ENCODE peak calls at places on chromosomes 11 and 22, in seven cellular contexts. One of them, this sample, is unnamed.

GRCh38 chr11:78379039-78379670 is 38.5 kb downstream of the GAB2 start:
- DNase-seq in SK-N-SH: no peak
- DNase-seq in lower leg skin: no peak
- DNase-seq in esophagus squamous epithelium: no peak
- DNase-seq in IMR-90: peak
- DNase-seq in A549: no peak
- DNase-seq in cardiac muscle cell: peak
- DNase-seq in this sample: no peak

GRCh38 chr22:42353883-42354727 is 78.1 kb downstream of the NFAM1 start:
- DNase-seq in A549: no peak
- DNase-seq in cardiac muscle cell: peak
- DNase-seq in lower leg skin: no peak
- DNase-seq in IMR-90: peak
- DNase-seq in esophagus squamous epithelium: no peak
- DNase-seq in SK-N-SH: peak
- DNase-seq in this sample: no peak

GRCh38 chr11:63371396-63371795 is 1.8 kb downstream of the SLC22A9 start:
- DNase-seq in esophagus squamous epithelium: no peak
- DNase-seq in lower leg skin: no peak
- DNase-seq in cardiac muscle cell: no peak
- DNase-seq in A549: no peak
- DNase-seq in SK-N-SH: no peak
- DNase-seq in IMR-90: no peak
- DNase-seq in this sample: no peak

GRCh38 chr11:56396047-56396446 is 16.4 kb upstream of the OR5AL1 start:
- DNase-seq in IMR-90: no peak
- DNase-seq in esophagus squamous epithelium: no peak
- DNase-seq in lower leg skin: no peak
- DNase-seq in SK-N-SH: no peak
- DNase-seq in cardiac muscle cell: no peak
- DNase-seq in A549: no peak
- DNase-seq in this sample: no peak

GRCh38 chr22:33922268-33922667 is 2.0 kb upstream of the LARGE1 start:
- DNase-seq in lower leg skin: peak
- DNase-seq in IMR-90: peak
- DNase-seq in SK-N-SH: no peak
- DNase-seq in A549: no peak
- DNase-seq in cardiac muscle cell: peak
- DNase-seq in esophagus squamous epithelium: no peak
- DNase-seq in this sample: peak

GRCh38 chr11:99020324-99021225 is at the start of gene CNTN5:
- DNase-seq in lower leg skin: no peak
- DNase-seq in cardiac muscle cell: peak
- DNase-seq in SK-N-SH: peak
- DNase-seq in esophagus squamous epithelium: no peak
- DNase-seq in IMR-90: peak
- DNase-seq in A549: peak
- DNase-seq in this sample: peak

GRCh38 chr11:101129203-101129943 is at the start of gene PGR:
- DNase-seq in A549: no peak
- DNase-seq in esophagus squamous epithelium: no peak
- DNase-seq in cardiac muscle cell: no peak
- DNase-seq in IMR-90: no peak
- DNase-seq in SK-N-SH: peak
- DNase-seq in lower leg skin: peak
- DNase-seq in this sample: no peak

GRCh38 chr11:123145220-123145619 is 49.8 kb downstream of the CLMP start:
- DNase-seq in SK-N-SH: peak
- DNase-seq in IMR-90: peak
- DNase-seq in esophagus squamous epithelium: no peak
- DNase-seq in cardiac muscle cell: peak
- DNase-seq in A549: peak
- DNase-seq in lower leg skin: no peak
- DNase-seq in this sample: peak

GRCh38 chr11:32033067-32033466 is 57.8 kb upstream of the RCN1 start:
- DNase-seq in SK-N-SH: no peak
- DNase-seq in IMR-90: no peak
- DNase-seq in esophagus squamous epithelium: no peak
- DNase-seq in cardiac muscle cell: peak
- DNase-seq in A549: no peak
- DNase-seq in lower leg skin: no peak
- DNase-seq in this sample: no peak

GRCh38 chr11:98732947-98733346 is 287.8 kb upstream of the CNTN5 start:
- DNase-seq in SK-N-SH: no peak
- DNase-seq in lower leg skin: no peak
- DNase-seq in esophagus squamous epithelium: no peak
- DNase-seq in cardiac muscle cell: no peak
- DNase-seq in A549: no peak
- DNase-seq in IMR-90: no peak
- DNase-seq in this sample: no peak

GRCh38 chr11:59666969-59667368 is 1.9 kb downstream of the PATL1 start:
- DNase-seq in IMR-90: peak
- DNase-seq in cardiac muscle cell: peak
- DNase-seq in lower leg skin: no peak
- DNase-seq in esophagus squamous epithelium: no peak
- DNase-seq in A549: no peak
- DNase-seq in SK-N-SH: no peak
- DNase-seq in this sample: peak

GRCh38 chr11:117586392-117586791 is 210.6 kb downstream of the DSCAML1 start:
- DNase-seq in cardiac muscle cell: no peak
- DNase-seq in A549: no peak
- DNase-seq in SK-N-SH: no peak
- DNase-seq in IMR-90: no peak
- DNase-seq in lower leg skin: no peak
- DNase-seq in esophagus squamous epithelium: no peak
- DNase-seq in this sample: no peak

GRCh38 chr11:86636275-86636674 is 36.1 kb downstream of the ME3 start:
- DNase-seq in IMR-90: peak
- DNase-seq in lower leg skin: no peak
- DNase-seq in A549: no peak
- DNase-seq in cardiac muscle cell: no peak
- DNase-seq in SK-N-SH: no peak
- DNase-seq in esophagus squamous epithelium: no peak
- DNase-seq in this sample: no peak

GRCh38 chr11:73308963-73309960 is 1.2 kb downstream of the ARHGEF17 start:
- DNase-seq in IMR-90: peak
- DNase-seq in A549: peak
- DNase-seq in esophagus squamous epithelium: no peak
- DNase-seq in cardiac muscle cell: peak
- DNase-seq in SK-N-SH: no peak
- DNase-seq in lower leg skin: peak
- DNase-seq in this sample: peak

GRCh38 chr11:105673089-105673488 is 63.2 kb downstream of the GRIA4 start:
- DNase-seq in lower leg skin: no peak
- DNase-seq in cardiac muscle cell: peak
- DNase-seq in A549: no peak
- DNase-seq in IMR-90: peak
- DNase-seq in esophagus squamous epithelium: no peak
- DNase-seq in SK-N-SH: no peak
- DNase-seq in this sample: peak

GRCh38 chr11:121282886-121283502 is 9.6 kb upstream of the SC5D start:
- DNase-seq in lower leg skin: no peak
- DNase-seq in SK-N-SH: no peak
- DNase-seq in A549: no peak
- DNase-seq in esophagus squamous epithelium: no peak
- DNase-seq in IMR-90: no peak
- DNase-seq in cardiac muscle cell: no peak
- DNase-seq in this sample: no peak

GRCh38 chr11:72583616-72584292 is 90.5 kb downstream of the PDE2A start:
- DNase-seq in A549: no peak
- DNase-seq in SK-N-SH: no peak
- DNase-seq in lower leg skin: no peak
- DNase-seq in esophagus squamous epithelium: no peak
- DNase-seq in IMR-90: no peak
- DNase-seq in cardiac muscle cell: no peak
- DNase-seq in this sample: no peak

GRCh38 chr11:77193915-77194830 is 66.1 kb downstream of the MYO7A start:
- DNase-seq in SK-N-SH: no peak
- DNase-seq in A549: no peak
- DNase-seq in IMR-90: no peak
- DNase-seq in cardiac muscle cell: no peak
- DNase-seq in lower leg skin: no peak
- DNase-seq in esophagus squamous epithelium: no peak
- DNase-seq in this sample: no peak

GRCh38 chr11:77191429-77191822 is 63.4 kb downstream of the MYO7A start:
- DNase-seq in IMR-90: peak
- DNase-seq in lower leg skin: no peak
- DNase-seq in SK-N-SH: no peak
- DNase-seq in cardiac muscle cell: no peak
- DNase-seq in esophagus squamous epithelium: no peak
- DNase-seq in A549: peak
- DNase-seq in this sample: no peak

GRCh38 chr11:77193167-77193566 is 65.1 kb downstream of the MYO7A start:
- DNase-seq in cardiac muscle cell: no peak
- DNase-seq in SK-N-SH: no peak
- DNase-seq in esophagus squamous epithelium: no peak
- DNase-seq in IMR-90: no peak
- DNase-seq in A549: no peak
- DNase-seq in lower leg skin: no peak
- DNase-seq in this sample: no peak

GRCh38 chr11:77190331-77191075 is 62.5 kb downstream of the MYO7A start:
- DNase-seq in A549: no peak
- DNase-seq in cardiac muscle cell: no peak
- DNase-seq in esophagus squamous epithelium: no peak
- DNase-seq in IMR-90: no peak
- DNase-seq in lower leg skin: no peak
- DNase-seq in SK-N-SH: no peak
- DNase-seq in this sample: no peak

GRCh38 chr11:77191823-77192495 is 63.9 kb downstream of the MYO7A start:
- DNase-seq in cardiac muscle cell: peak
- DNase-seq in A549: peak
- DNase-seq in lower leg skin: no peak
- DNase-seq in esophagus squamous epithelium: no peak
- DNase-seq in IMR-90: peak
- DNase-seq in SK-N-SH: peak
- DNase-seq in this sample: peak
- H3K4me3 ChIP-seq in cardiac muscle cell: no peak
- H3K4me3 ChIP-seq in A549: peak
- H3K4me3 ChIP-seq in lower leg skin: no peak
- H3K4me3 ChIP-seq in esophagus squamous epithelium: peak
- H3K4me3 ChIP-seq in IMR-90: no peak
- H3K4me3 ChIP-seq in SK-N-SH: no peak
- H3K4me3 ChIP-seq in this sample: peak

GRCh38 chr11:62061356-62062222 is 62.2 kb upstream of the INCENP start:
- DNase-seq in SK-N-SH: no peak
- DNase-seq in A549: no peak
- DNase-seq in esophagus squamous epithelium: no peak
- DNase-seq in lower leg skin: no peak
- DNase-seq in IMR-90: no peak
- DNase-seq in cardiac muscle cell: peak
- DNase-seq in this sample: peak
- TF ChIP-seq CTCF in SK-N-SH: no peak
- TF ChIP-seq CTCF in A549: no peak
- TF ChIP-seq CTCF in esophagus squamous epithelium: no peak
- TF ChIP-seq CTCF in lower leg skin: no peak
- TF ChIP-seq CTCF in IMR-90: no peak
- TF ChIP-seq CTCF in cardiac muscle cell: peak
- TF ChIP-seq CTCF in this sample: peak

GRCh38 chr11:12838463-12839120 is 164.4 kb downstream of the TEAD1 start:
- DNase-seq in A549: no peak
- DNase-seq in IMR-90: no peak
- DNase-seq in esophagus squamous epithelium: no peak
- DNase-seq in cardiac muscle cell: peak
- DNase-seq in lower leg skin: peak
- DNase-seq in SK-N-SH: no peak
- DNase-seq in this sample: peak
- H3K4me3 ChIP-seq in A549: no peak
- H3K4me3 ChIP-seq in IMR-90: no peak
- H3K4me3 ChIP-seq in esophagus squamous epithelium: peak
- H3K4me3 ChIP-seq in cardiac muscle cell: no peak
- H3K4me3 ChIP-seq in lower leg skin: no peak
- H3K4me3 ChIP-seq in SK-N-SH: no peak
- H3K4me3 ChIP-seq in this sample: peak

DNA sequence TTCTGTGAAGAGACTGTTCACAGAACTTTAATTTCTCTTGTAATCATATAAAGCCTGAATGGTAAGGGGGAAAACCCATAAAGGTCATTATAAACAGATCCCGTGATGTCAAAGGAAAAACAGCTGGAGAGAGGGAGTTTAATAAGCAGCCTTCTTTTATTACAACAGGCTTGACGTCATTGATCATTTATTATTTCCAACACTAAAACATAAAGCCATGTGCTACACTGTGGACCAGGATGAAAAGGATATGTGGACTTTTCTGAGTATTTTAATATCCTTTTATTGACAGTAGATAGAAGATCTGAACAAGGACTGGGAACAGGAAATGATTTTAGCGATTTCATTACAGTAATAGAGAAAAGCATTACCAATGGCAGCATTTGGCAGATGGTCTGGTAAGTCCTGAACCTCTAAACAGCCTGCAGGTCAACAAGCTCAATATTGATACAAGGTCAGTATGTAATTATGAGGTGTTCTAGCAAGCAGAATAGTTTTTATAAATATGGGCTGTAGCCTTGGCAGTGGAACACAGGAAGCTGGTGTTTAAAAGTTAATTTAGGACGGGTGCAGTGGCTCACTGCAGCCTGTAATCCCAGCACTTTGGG is 25.1 kb upstream of the TPH1 start:
- DNase-seq in cardiac muscle cell: no peak
- DNase-seq in IMR-90: peak
- DNase-seq in lower leg skin: no peak
- DNase-seq in A549: no peak
- DNase-seq in esophagus squamous epithelium: no peak
- DNase-seq in SK-N-SH: no peak
- DNase-seq in this sample: no peak
- TF ChIP-seq CTCF in cardiac muscle cell: no peak
- TF ChIP-seq CTCF in IMR-90: no peak
- TF ChIP-seq CTCF in lower leg skin: no peak
- TF ChIP-seq CTCF in A549: no peak
- TF ChIP-seq CTCF in esophagus squamous epithelium: no peak
- TF ChIP-seq CTCF in SK-N-SH: no peak
- TF ChIP-seq CTCF in this sample: no peak